ENCODE peak calls at places on chromosomes 4 and X, in five cellular contexts. E, G, R, T and L are unnamed samples.

GRCh38 chr4:177322156-177322685 is 12.5 kb downstream of the NEIL3 start:
- DNase-seq in T (peak; percentile 45), G (peak; percentile 41), R (no peak), E (no peak), L (peak; percentile 28)

GRCh38 chr4:156774422-156774821 is 197.2 kb downstream of the PDGFC start:
- DNase-seq in R (no peak), G (peak; percentile 87), E (no peak), T (peak; percentile 93), L (peak; percentile 94)

GRCh38 chrX:132957211-132958085 is 981 bp downstream of the HS6ST2 start:
- DNase-seq in T (no peak), G (peak; percentile 9), E (no peak), R (no peak), L (peak; percentile 3)

GRCh38 chr4:77881460-77882295 is 19.0 kb downstream of the MRPL1 start:
- DNase-seq in G (peak; percentile 39), T (peak; percentile 62), R (no peak), E (no peak), L (peak; percentile 30)

GRCh38 chr4:84474107-84474506 is 25.0 kb downstream of the NKX6-1 start:
- DNase-seq in T (no peak), R (no peak), G (no peak), E (no peak), L (no peak)

GRCh38 chr4:109113511-109113910 is 188.9 kb downstream of the COL25A1 start:
- DNase-seq in R (no peak), E (no peak), T (peak; percentile 46), G (peak; percentile 11), L (peak; percentile 2)

GRCh38 chr4:85905761-85906160 is 430.8 kb downstream of the ARHGAP24 start:
- DNase-seq in G (no peak), R (no peak), E (no peak), T (no peak), L (no peak)

GRCh38 chr4:177348348-177348747 is 38.7 kb downstream of the NEIL3 start:
- DNase-seq in R (no peak), G (no peak), T (no peak), E (no peak), L (no peak)

GRCh38 chr4:26412381-26413372 is 77.6 kb downstream of the CCKAR start:
- DNase-seq in R (peak; percentile 48), E (no peak), T (no peak), G (peak; percentile 48), L (no peak)